ENCODE peak calls at places on chromosomes 5 and 9, in nine cellular contexts. X, D, A, U, V, E, H, L and K are unnamed samples.

GRCh38 chr5:136014049-136014516 is 14.7 kb upstream of the TGFBI start:
- DNase-seq in X (no peak), D (no peak), A (no peak), U (no peak), V (peak; percentile 79), E (no peak), H (no peak), L (no peak), K (no peak)

GRCh38 chr9:109421034-109421700 is 76.9 kb downstream of the PTPN3 start:
- DNase-seq in X (no peak), D (peak; percentile 8), A (no peak), U (no peak), V (no peak), E (no peak), H (peak; percentile 39), L (no peak), K (no peak)

GRCh38 chr5:150672237-150672883 is 11.3 kb downstream of the MYOZ3 start:
- DNase-seq in X (no peak), D (no peak), A (no peak), U (no peak), V (peak; percentile 52), E (no peak), H (peak; percentile 44), L (no peak), K (no peak)

GRCh38 chr9:35407846-35408245 is 82.1 kb upstream of the RUSC2 start:
- DNase-seq in X (no peak), D (peak; percentile 80), A (no peak), U (no peak), V (no peak), E (no peak), H (no peak), L (no peak), K (no peak)

GRCh38 chr5:159805021-159805420 is 111.3 kb upstream of the ADRA1B start:
- DNase-seq in X (no peak), D (peak; percentile 98), A (no peak), U (no peak), V (no peak), E (no peak), H (peak; percentile 25), L (no peak), K (no peak)

GRCh38 chr5:173845321-173845720 is 42.8 kb upstream of the CPEB4 start:
- DNase-seq in X (no peak), D (no peak), A (no peak), U (no peak), V (no peak), E (no peak), H (no peak), L (no peak), K (no peak)

GRCh38 chr9:36818242-36818938 is 215.7 kb downstream of the PAX5 start:
- DNase-seq in X (no peak), D (no peak), A (no peak), U (no peak), V (no peak), E (peak; percentile 40), H (no peak), L (no peak), K (no peak)

GRCh38 chr9:77751341-77752091 is 103.4 kb upstream of the GNA14 start:
- DNase-seq in X (no peak), D (peak; percentile 65), A (peak; percentile 41), U (peak; percentile 66), V (peak; percentile 83), E (peak; percentile 21), H (no peak), L (peak; percentile 49), K (no peak)

GRCh38 chr5:115656404-115656803 is 30.6 kb upstream of the TMED7 start:
- DNase-seq in X (no peak), D (no peak), A (no peak), U (no peak), V (no peak), E (no peak), H (no peak), L (no peak), K (no peak)

GRCh38 chr5:37197340-37198050 is 51.7 kb downstream of the CPLANE1 start:
- DNase-seq in X (no peak), D (peak; percentile 78), A (no peak), U (no peak), V (peak; percentile 49), E (no peak), H (no peak), L (no peak), K (no peak)

GRCh38 chr9:130680836-130681768 is 12.5 kb upstream of the EXOSC2 start:
- DNase-seq in X (peak; percentile 18), D (peak; percentile 88), A (peak; percentile 64), U (peak; percentile 79), V (peak; percentile 92), E (no peak), H (peak; percentile 67), L (peak; percentile 86), K (peak; percentile 56)

GRCh38 chr5:151585970-151586369 is 5.2 kb downstream of the FAT2 start:
- DNase-seq in X (no peak), D (no peak), A (no peak), U (no peak), V (peak; percentile 23), E (peak; percentile 53), H (peak; percentile 42), L (no peak), K (no peak)

GRCh38 chr5:98713027-98713426 is 60.4 kb upstream of the RGMB start:
- DNase-seq in X (no peak), D (no peak), A (no peak), U (peak; percentile 54), V (peak; percentile 11), E (no peak), H (no peak), L (no peak), K (no peak)

GRCh38 chr9:19149230-19149629 is 21.9 kb upstream of the PLIN2 start:
- DNase-seq in X (no peak), D (no peak), A (no peak), U (no peak), V (no peak), E (no peak), H (no peak), L (no peak), K (no peak)

GRCh38 chr5:856531-857425 is 6.0 kb upstream of the ZDHHC11 start:
- DNase-seq in X (no peak), D (no peak), A (no peak), U (no peak), V (no peak), E (no peak), H (peak; percentile 7), L (no peak), K (no peak)

GRCh38 chr5:138849439-138849838 is 25.7 kb downstream of the LRRTM2 start:
- DNase-seq in X (no peak), D (no peak), A (no peak), U (no peak), V (peak; percentile 62), E (no peak), H (no peak), L (no peak), K (no peak)

GRCh38 chr9:26229324-26230054 is 551.2 kb upstream of the TUSC1 start:
- DNase-seq in X (no peak), D (no peak), A (no peak), U (no peak), V (no peak), E (no peak), H (no peak), L (no peak), K (no peak)